ENCODE peak calls at places on chromosomes 6 and 20, in five cellular contexts. One of them, this sample, is unnamed.

GRCh38 chr6:33728438-33728837 is 16.9 kb upstream of the UQCC2 start:
- DNase-seq in IMR-90: no peak
- DNase-seq in cardiac muscle cell: no peak
- DNase-seq in coronary artery: no peak
- DNase-seq in left ventricle myocardium inferior: peak
- DNase-seq in this sample: no peak

GRCh38 chr6:83518946-83519489 is 6.7 kb downstream of the PRSS35 start:
- DNase-seq in left ventricle myocardium inferior: no peak
- DNase-seq in cardiac muscle cell: peak
- DNase-seq in IMR-90: peak
- DNase-seq in coronary artery: no peak
- DNase-seq in this sample: peak

GRCh38 chr20:47857142-47857993 is 72.1 kb upstream of the SULF2 start:
- DNase-seq in cardiac muscle cell: peak
- DNase-seq in IMR-90: no peak
- DNase-seq in coronary artery: no peak
- DNase-seq in left ventricle myocardium inferior: peak
- DNase-seq in this sample: no peak

GRCh38 chr6:13417431-13417830 is 70.0 kb downstream of the GFOD1 start:
- DNase-seq in IMR-90: no peak
- DNase-seq in cardiac muscle cell: no peak
- DNase-seq in left ventricle myocardium inferior: no peak
- DNase-seq in coronary artery: no peak
- DNase-seq in this sample: no peak

GRCh38 chr6:158514176-158514575 is 45.7 kb upstream of the TMEM181 start:
- DNase-seq in coronary artery: no peak
- DNase-seq in cardiac muscle cell: no peak
- DNase-seq in left ventricle myocardium inferior: no peak
- DNase-seq in IMR-90: no peak
- DNase-seq in this sample: no peak

GRCh38 chr6:34792605-34793500 is 970 bp downstream of the BLTP3A start:
- DNase-seq in left ventricle myocardium inferior: no peak
- DNase-seq in cardiac muscle cell: peak
- DNase-seq in coronary artery: no peak
- DNase-seq in IMR-90: peak
- DNase-seq in this sample: peak

GRCh38 chr6:146950351-146950835 is 253.8 kb upstream of the STXBP5 start:
- DNase-seq in cardiac muscle cell: peak
- DNase-seq in left ventricle myocardium inferior: no peak
- DNase-seq in coronary artery: no peak
- DNase-seq in IMR-90: peak
- DNase-seq in this sample: no peak

GRCh38 chr6:13256614-13257013 is 71.7 kb downstream of the TBC1D7 start:
- DNase-seq in left ventricle myocardium inferior: no peak
- DNase-seq in IMR-90: no peak
- DNase-seq in coronary artery: no peak
- DNase-seq in cardiac muscle cell: peak
- DNase-seq in this sample: no peak

GRCh38 chr6:125789576-125790402 is 971 bp upstream of the NCOA7 start:
- DNase-seq in coronary artery: no peak
- DNase-seq in cardiac muscle cell: peak
- DNase-seq in IMR-90: peak
- DNase-seq in left ventricle myocardium inferior: peak
- DNase-seq in this sample: peak

GRCh38 chr20:23161968-23162696 is 76.0 kb upstream of the CD93 start:
- DNase-seq in left ventricle myocardium inferior: peak
- DNase-seq in coronary artery: peak
- DNase-seq in cardiac muscle cell: peak
- DNase-seq in IMR-90: no peak
- DNase-seq in this sample: peak

GRCh38 chr6:18431581-18431980 is 44.4 kb downstream of the RNF144B start:
- DNase-seq in IMR-90: peak
- DNase-seq in cardiac muscle cell: no peak
- DNase-seq in left ventricle myocardium inferior: no peak
- DNase-seq in coronary artery: no peak
- DNase-seq in this sample: no peak

GRCh38 chr20:2163312-2163711 is 61.7 kb downstream of the STK35 start:
- DNase-seq in left ventricle myocardium inferior: no peak
- DNase-seq in coronary artery: peak
- DNase-seq in cardiac muscle cell: no peak
- DNase-seq in IMR-90: no peak
- DNase-seq in this sample: no peak

GRCh38 chr6:43149260-43149659 is 21.8 kb upstream of the SRF start:
- DNase-seq in IMR-90: peak
- DNase-seq in left ventricle myocardium inferior: no peak
- DNase-seq in cardiac muscle cell: no peak
- DNase-seq in coronary artery: no peak
- DNase-seq in this sample: no peak

GRCh38 chr20:17083738-17084137 is 143.1 kb upstream of the PCSK2 start:
- DNase-seq in coronary artery: no peak
- DNase-seq in left ventricle myocardium inferior: no peak
- DNase-seq in IMR-90: peak
- DNase-seq in cardiac muscle cell: no peak
- DNase-seq in this sample: no peak

GRCh38 chr6:158631678-158632537 is 12.6 kb downstream of the DYNLT1 start:
- DNase-seq in coronary artery: peak
- DNase-seq in cardiac muscle cell: peak
- DNase-seq in IMR-90: peak
- DNase-seq in left ventricle myocardium inferior: peak
- DNase-seq in this sample: peak

GRCh38 chr6:158635427-158636073 is 9.0 kb downstream of the DYNLT1 start:
- DNase-seq in cardiac muscle cell: no peak
- DNase-seq in left ventricle myocardium inferior: no peak
- DNase-seq in coronary artery: no peak
- DNase-seq in IMR-90: no peak
- DNase-seq in this sample: no peak

GRCh38 chr6:72724545-72724944 is 102.7 kb downstream of the KCNQ5 start:
- DNase-seq in cardiac muscle cell: no peak
- DNase-seq in IMR-90: no peak
- DNase-seq in coronary artery: no peak
- DNase-seq in left ventricle myocardium inferior: no peak
- DNase-seq in this sample: no peak

GRCh38 chr6:113371106-113371505 is 486.0 kb upstream of the MARCKS start:
- DNase-seq in coronary artery: no peak
- DNase-seq in cardiac muscle cell: no peak
- DNase-seq in IMR-90: no peak
- DNase-seq in left ventricle myocardium inferior: no peak
- DNase-seq in this sample: no peak

GRCh38 chr20:41888434-41888833 is 270.3 kb upstream of the CHD6 start:
- DNase-seq in coronary artery: no peak
- DNase-seq in cardiac muscle cell: no peak
- DNase-seq in left ventricle myocardium inferior: no peak
- DNase-seq in IMR-90: no peak
- DNase-seq in this sample: no peak

GRCh38 chr20:855466-856360 is 22.2 kb downstream of the FAM110A start:
- DNase-seq in left ventricle myocardium inferior: no peak
- DNase-seq in cardiac muscle cell: no peak
- DNase-seq in coronary artery: no peak
- DNase-seq in IMR-90: no peak
- DNase-seq in this sample: no peak

GRCh38 chr6:141359953-141360352 is 772.8 kb upstream of the GJE1 start:
- DNase-seq in coronary artery: no peak
- DNase-seq in IMR-90: no peak
- DNase-seq in cardiac muscle cell: peak
- DNase-seq in left ventricle myocardium inferior: no peak
- DNase-seq in this sample: peak

GRCh38 chr6:134176283-134176975 is 124.0 kb upstream of the SLC2A12 start:
- DNase-seq in IMR-90: peak
- DNase-seq in coronary artery: peak
- DNase-seq in cardiac muscle cell: peak
- DNase-seq in left ventricle myocardium inferior: peak
- DNase-seq in this sample: peak

GRCh38 chr6:157613011-157613522 is 210.0 kb upstream of the SNX9 start:
- DNase-seq in cardiac muscle cell: peak
- DNase-seq in left ventricle myocardium inferior: no peak
- DNase-seq in IMR-90: peak
- DNase-seq in coronary artery: no peak
- DNase-seq in this sample: peak

GRCh38 chr20:45358282-45359068 is 4.5 kb upstream of the SYS1 start:
- DNase-seq in IMR-90: peak
- DNase-seq in left ventricle myocardium inferior: peak
- DNase-seq in cardiac muscle cell: peak
- DNase-seq in coronary artery: peak
- DNase-seq in this sample: peak

GRCh38 chr6:129297592-129297991 is 412.4 kb downstream of the ARHGAP18 start:
- DNase-seq in left ventricle myocardium inferior: no peak
- DNase-seq in IMR-90: no peak
- DNase-seq in coronary artery: no peak
- DNase-seq in cardiac muscle cell: no peak
- DNase-seq in this sample: no peak

DNA sequence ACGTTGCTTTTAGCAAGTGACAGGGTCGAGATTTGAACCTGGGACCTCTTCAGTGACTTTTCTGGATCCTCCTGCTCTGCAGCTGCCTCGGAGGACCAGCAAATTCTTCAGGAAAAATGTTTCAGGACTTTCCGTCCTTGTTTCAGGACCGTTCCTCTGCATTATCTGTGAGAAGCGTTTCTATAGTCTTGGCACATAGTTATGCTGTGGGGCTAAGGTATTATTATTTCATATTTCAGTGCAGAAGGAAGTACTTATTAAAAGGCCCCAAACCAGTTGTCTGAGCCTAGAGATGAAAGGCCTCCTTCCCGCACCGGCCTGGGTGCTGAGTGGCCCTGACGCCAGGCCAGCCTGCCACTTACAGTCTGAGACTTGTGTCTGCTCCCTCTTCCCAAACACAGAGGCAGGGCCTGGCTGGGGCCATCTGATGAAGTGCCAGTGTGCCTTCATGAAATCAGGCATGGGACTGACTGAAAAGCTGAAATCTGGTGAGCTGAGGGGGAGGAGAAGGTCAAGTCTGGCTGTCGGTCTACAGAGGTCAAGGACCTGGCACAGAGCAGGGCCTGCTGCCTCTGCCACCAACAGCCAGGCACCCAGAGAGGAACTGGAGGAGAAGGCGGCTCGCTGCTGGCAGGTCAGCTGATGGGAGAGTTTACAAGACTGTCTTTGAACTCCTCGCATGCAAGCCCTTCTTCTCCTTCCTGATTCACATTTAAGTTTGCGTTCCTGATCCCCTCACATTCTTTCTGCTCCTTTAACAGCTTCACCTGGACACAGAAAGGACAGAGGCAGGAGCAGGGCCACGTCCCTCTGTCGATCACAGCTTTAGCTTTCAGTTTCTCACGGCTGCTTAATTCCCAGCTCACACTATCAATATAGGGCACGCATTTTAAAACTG is 8.9 kb upstream of the QKI start:
- DNase-seq in cardiac muscle cell: peak
- DNase-seq in IMR-90: no peak
- DNase-seq in coronary artery: no peak
- DNase-seq in left ventricle myocardium inferior: peak
- DNase-seq in this sample: no peak
- H3K4me3 ChIP-seq in cardiac muscle cell: no peak
- H3K4me3 ChIP-seq in IMR-90: peak
- H3K4me3 ChIP-seq in coronary artery: peak
- H3K4me3 ChIP-seq in left ventricle myocardium inferior: peak
- H3K4me3 ChIP-seq in this sample: peak

GRCh38 chr6:21726676-21727075 is 133.1 kb downstream of the SOX4 start:
- DNase-seq in coronary artery: no peak
- DNase-seq in IMR-90: no peak
- DNase-seq in left ventricle myocardium inferior: no peak
- DNase-seq in cardiac muscle cell: peak
- DNase-seq in this sample: no peak
- TF ChIP-seq CTCF in coronary artery: no peak
- TF ChIP-seq CTCF in IMR-90: no peak
- TF ChIP-seq CTCF in left ventricle myocardium inferior: no peak
- TF ChIP-seq CTCF in cardiac muscle cell: no peak
- TF ChIP-seq CTCF in this sample: no peak

DNA sequence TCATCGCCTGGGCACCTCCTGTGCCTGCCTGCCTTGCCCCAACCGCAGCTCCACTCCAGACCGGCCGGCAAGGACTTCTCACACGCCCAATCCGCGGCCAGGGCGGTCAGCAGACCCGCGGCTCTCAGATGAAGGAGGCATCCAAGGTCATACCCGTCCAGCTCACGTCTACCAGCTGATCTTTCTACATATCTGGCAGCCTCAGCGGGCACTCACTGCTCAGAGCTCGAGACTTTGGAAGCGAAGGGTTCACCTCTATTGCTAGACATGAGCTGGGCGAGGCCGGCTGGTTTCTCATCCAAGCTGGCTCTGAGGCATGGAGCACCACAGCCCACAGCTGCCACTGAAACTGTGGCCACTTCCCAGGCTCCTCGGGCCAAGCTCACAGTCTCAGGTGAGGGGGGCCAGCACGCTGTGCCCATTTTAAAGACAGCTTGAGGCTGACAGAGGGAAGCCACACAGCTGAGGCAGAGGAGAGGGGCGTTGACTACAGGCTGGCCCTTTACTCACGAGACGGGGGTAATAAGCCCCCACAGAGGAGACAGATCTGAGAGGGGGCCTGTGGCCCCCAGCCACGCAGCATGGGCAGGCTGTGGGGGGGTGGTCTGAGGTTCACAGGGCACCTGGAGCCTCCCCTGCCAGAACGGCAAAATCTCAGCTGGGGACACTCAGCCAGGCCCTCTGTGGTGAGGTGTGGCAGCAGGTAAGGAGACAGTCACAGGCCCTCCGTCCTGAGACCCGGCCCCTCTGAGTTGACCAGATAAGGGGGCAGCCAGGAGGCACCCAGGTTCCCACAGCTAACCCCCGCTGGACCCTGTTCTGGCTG is 2.0 kb downstream of the LAMA5 start:
- DNase-seq in coronary artery: peak
- DNase-seq in left ventricle myocardium inferior: peak
- DNase-seq in cardiac muscle cell: no peak
- DNase-seq in IMR-90: no peak
- DNase-seq in this sample: no peak
- H3K27ac ChIP-seq in coronary artery: peak
- H3K27ac ChIP-seq in left ventricle myocardium inferior: peak
- H3K27ac ChIP-seq in cardiac muscle cell: peak
- H3K27ac ChIP-seq in IMR-90: no peak
- H3K27ac ChIP-seq in this sample: peak

GRCh38 chr6:52422156-52422555 is 2.0 kb downstream of the EFHC1 start:
- DNase-seq in coronary artery: no peak
- DNase-seq in left ventricle myocardium inferior: no peak
- DNase-seq in cardiac muscle cell: no peak
- DNase-seq in IMR-90: no peak
- DNase-seq in this sample: no peak
- H3K4me3 ChIP-seq in coronary artery: no peak
- H3K4me3 ChIP-seq in left ventricle myocardium inferior: no peak
- H3K4me3 ChIP-seq in cardiac muscle cell: no peak
- H3K4me3 ChIP-seq in IMR-90: no peak
- H3K4me3 ChIP-seq in this sample: no peak

DNA sequence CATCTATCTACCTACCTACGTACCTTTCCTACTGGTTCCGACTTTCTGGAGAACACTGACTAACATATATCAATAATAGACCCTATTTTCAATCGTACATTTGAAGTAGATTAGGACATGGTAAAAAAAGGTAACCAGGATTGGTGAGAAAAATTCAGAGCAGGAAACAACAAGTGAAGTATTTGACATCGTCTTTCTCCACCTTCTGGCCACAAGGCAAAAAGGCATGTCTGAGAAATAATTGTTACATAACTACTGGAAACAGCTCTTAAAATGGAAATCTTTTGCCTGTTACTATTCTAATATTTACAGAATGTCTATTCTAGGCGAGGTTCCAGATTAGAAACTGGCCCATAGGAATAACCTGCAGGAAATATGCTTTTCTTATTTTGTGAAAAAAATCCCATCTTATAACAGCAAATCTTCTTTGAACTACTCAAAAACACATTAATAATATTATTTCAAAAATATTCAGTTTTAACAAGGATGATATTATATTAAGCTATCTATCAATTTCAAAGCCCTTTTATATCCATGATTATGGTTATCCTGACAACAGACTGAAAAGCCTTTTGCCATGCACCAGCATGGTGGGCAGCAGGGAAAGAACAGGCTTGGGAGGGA is 80.8 kb downstream of the RCAN2 start:
- DNase-seq in IMR-90: peak
- DNase-seq in cardiac muscle cell: peak
- DNase-seq in left ventricle myocardium inferior: no peak
- DNase-seq in coronary artery: no peak
- DNase-seq in this sample: peak
- TF ChIP-seq CTCF in IMR-90: peak
- TF ChIP-seq CTCF in cardiac muscle cell: peak
- TF ChIP-seq CTCF in left ventricle myocardium inferior: peak
- TF ChIP-seq CTCF in coronary artery: peak
- TF ChIP-seq CTCF in this sample: peak

This sample was measured in brain microvascular endothelial cell.